ENCODE peak calls at places on chromosomes 7 and 10, in five cellular contexts. F is GM12878, P is A549, W is HepG2, J is K562. D is an unnamed sample.
A peak's percentile ranks its signal among the peaks of the same experiment; 100 is the strongest.

GRCh38 chr10:31479752-31480151 is 160.7 kb downstream of the ZEB1 start:
- DNase-seq in J (no peak), F (no peak), P (no peak), W (no peak), D (no peak)

GRCh38 chr10:133324857-133325260 is 11.8 kb downstream of the CALY start:
- DNase-seq in P (no peak), W (no peak), J (no peak), F (no peak), D (no peak)

GRCh38 chr10:71363936-71364335 is 32.8 kb upstream of the CDH23 start:
- DNase-seq in P (no peak), F (no peak), W (no peak), J (no peak), D (no peak)

GRCh38 chr10:109889867-109890266 is 33.4 kb downstream of the XPNPEP1 start:
- DNase-seq in P (no peak), J (no peak), W (no peak), F (no peak), D (no peak)

GRCh38 chr7:100215895-100216294 is 3.9 kb upstream of the PVRIG start:
- DNase-seq in F (no peak), W (no peak), J (no peak), P (no peak), D (no peak)

GRCh38 chr7:117132385-117133120 is 179.3 kb downstream of the ST7 start:
- DNase-seq in W (no peak), P (peak; percentile 43), J (no peak), F (no peak), D (no peak)

GRCh38 chr7:123367508-123368122 is 166.8 kb downstream of the IQUB start:
- DNase-seq in W (peak; percentile 10), F (peak; percentile 15), P (peak; percentile 15), J (peak; percentile 53), D (peak; percentile 71)

GRCh38 chr10:14782691-14783363 is 8.1 kb upstream of the FAM107B start:
- DNase-seq in F (no peak), J (no peak), P (peak; percentile 92), W (peak; percentile 56), D (no peak)

GRCh38 chr7:148701414-148701813 is 2.7 kb downstream of the CUL1 start:
- DNase-seq in P (no peak), F (no peak), J (peak; percentile 41), W (no peak), D (peak; percentile 36)

GRCh38 chr7:29328811-29329210 is 134.2 kb downstream of the CHN2 start:
- DNase-seq in F (no peak), W (no peak), J (no peak), P (no peak), D (no peak)

GRCh38 chr10:30431435-30431911 is 2.5 kb upstream of the MAP3K8 start:
- DNase-seq in P (no peak), F (no peak), J (peak; percentile 62), W (no peak), D (peak; percentile 37)

GRCh38 chr10:60149003-60149402 is 240.7 kb downstream of the ANK3 start:
- DNase-seq in J (no peak), P (no peak), F (no peak), W (no peak), D (no peak)

GRCh38 chr7:1592299-1592842 is 22.5 kb upstream of the PSMG3 start:
- DNase-seq in P (no peak), F (no peak), J (no peak), W (no peak), D (no peak)

GRCh38 chr10:43808136-43808535 is 159.5 kb upstream of the ZNF32 start:
- DNase-seq in P (no peak), W (no peak), J (no peak), F (peak; percentile 37), D (no peak)

GRCh38 chr10:50623299-50624153 is at the start of gene SGMS1:
- DNase-seq in J (peak; percentile 92), W (peak; percentile 68), P (peak; percentile 81), F (no peak), D (peak; percentile 83)

GRCh38 chr10:109861051-109861450 is 62.3 kb downstream of the XPNPEP1 start:
- DNase-seq in J (no peak), F (no peak), W (no peak), P (no peak), D (no peak)

GRCh38 chr7:51019231-51019844 is 236.6 kb upstream of the GRB10 start:
- DNase-seq in P (no peak), J (no peak), W (no peak), F (no peak), D (no peak)

DNA sequence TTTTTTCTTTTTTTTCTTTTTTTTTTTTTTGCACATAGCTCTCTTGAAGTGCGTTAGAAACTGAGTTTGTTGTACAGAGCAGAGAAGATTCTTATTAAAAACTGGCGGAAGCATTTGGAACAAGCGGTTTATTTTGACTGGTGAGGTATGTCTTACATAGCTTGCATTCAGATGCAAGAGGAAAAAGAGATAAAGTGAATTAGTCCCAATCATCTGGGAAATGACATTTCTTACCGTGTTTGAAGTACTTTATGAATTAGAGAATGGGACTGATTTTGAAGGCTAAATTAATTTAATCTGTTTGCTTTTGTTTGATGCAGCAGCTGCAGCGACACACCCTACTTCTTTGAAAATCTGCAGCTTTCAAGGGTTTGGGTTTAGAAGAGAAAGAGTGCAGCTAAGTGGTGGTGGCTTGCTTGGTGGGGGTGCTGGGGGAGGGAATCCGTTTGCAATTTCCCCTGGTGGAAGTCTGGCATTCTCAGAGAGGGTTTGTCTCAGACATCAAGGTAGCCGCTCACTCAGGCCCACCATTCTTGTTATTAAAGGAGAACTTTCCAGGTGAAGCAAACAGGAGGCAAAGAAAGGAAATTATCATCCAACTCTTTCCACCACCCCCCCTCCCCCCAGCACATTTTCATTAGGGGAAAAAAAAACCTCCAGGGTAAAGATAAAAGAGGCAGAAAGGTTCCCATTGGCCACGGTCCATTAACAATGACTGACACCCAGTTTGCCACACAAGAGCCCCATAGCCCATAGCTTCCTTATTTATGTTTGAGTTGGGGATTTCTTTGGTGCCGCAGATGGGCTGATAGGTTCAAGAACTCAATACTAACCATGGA is 231.7 kb downstream of the SKIDA1 start:
- DNase-seq in F (no peak), W (no peak), J (no peak), P (no peak), D (no peak)
- TF ChIP-seq REST in F (no peak), W (no peak), J (no peak), P (no peak), D (no peak)

DNA sequence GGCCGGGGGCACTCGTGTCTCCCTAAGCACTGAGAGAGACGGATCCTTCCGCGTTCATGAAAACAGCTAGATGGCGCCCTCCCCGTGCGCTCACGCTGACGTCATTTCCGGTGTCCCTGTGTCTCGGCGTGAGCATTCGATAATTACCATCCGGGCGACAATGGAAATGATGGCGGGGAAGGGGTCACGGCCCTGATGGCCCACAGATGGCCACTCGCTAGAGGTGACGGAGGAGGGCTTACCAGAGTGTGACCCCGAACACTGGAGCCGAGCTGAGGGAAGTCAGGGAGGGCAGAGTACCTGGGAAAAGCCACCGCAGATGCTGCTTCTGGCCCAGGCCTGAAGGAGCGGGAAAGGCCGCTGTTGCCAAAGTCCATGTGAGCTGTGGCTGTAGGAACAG is 222.9 kb downstream of the TCERG1L start:
- DNase-seq in J (peak; percentile 58), F (no peak), P (no peak), W (no peak), D (peak; percentile 61)
- TF ChIP-seq JUNB in J (peak; percentile 15), F (no peak), P (no peak), W (no peak), D (no peak)

GRCh38 chr10:33661580-33662269 is 327.3 kb upstream of the NRP1 start:
- DNase-seq in J (no peak), F (no peak), W (peak; percentile 41), P (peak; percentile 42), D (no peak)
- TF ChIP-seq REST in J (no peak), F (no peak), W (no peak), P (no peak), D (no peak)

GRCh38 chr7:90201500-90201899 is 10.0 kb upstream of the STEAP2 start:
- DNase-seq in P (no peak), F (no peak), J (no peak), W (no peak), D (no peak)
- TF ChIP-seq JUNB in P (no peak), F (no peak), J (no peak), W (no peak), D (no peak)

DNA sequence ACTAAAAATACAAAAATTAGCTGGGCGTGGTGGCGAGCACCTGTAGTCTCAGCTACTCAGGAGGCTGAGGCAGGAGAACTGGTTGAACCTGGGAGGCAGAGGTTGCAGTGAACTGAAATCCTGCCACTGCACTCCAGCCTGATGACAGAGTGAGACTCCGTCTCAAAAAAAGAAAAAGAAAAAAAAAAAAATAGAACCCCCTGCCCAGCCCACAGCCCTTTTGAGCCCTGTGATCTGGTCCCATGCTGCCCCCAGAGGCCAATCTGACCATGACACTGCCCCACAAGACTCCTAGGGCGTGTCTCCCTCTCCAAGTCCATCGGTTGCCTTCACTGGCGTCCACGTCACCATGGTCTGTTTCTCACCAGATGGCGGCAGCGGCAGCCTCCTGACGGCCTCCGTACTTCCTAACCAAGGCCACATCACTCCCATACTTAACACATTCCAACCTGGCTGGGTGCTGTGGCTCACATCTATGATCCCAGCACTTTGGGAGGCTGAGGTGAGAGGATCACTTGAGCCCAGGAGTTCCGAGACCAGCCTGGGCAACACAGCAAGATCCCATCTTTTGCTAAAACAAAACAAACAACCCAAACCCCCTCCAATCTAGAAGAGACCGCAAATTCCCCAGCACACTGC is 18.0 kb downstream of the STX1A start:
- DNase-seq in W (peak; percentile 54), J (peak; percentile 82), F (no peak), P (peak; percentile 74), D (peak; percentile 94)
- TF ChIP-seq REST in W (no peak), J (no peak), F (no peak), P (no peak), D (no peak)

GRCh38 chr7:74579800-74580685 is 77.5 kb upstream of the GTF2I start:
- DNase-seq in F (no peak), J (no peak), P (peak; percentile 45), W (peak; percentile 94), D (no peak)
- TF ChIP-seq JUNB in F (no peak), J (no peak), P (no peak), W (peak; percentile 26), D (no peak)

D was measured in GM23338.